ENCODE peak calls at places on chromosomes 12 and 14, in five cellular contexts. F, L, M, P and Q are unnamed samples.

GRCh38 chr14:66601932-66602578 is 94.1 kb downstream of the GPHN start:
- DNase-seq in F (no peak), L (no peak), M (peak), P (no peak), Q (no peak)

GRCh38 chr12:93020225-93020997 is 91.3 kb upstream of the EEA1 start:
- DNase-seq in F (no peak), L (no peak), M (no peak), P (no peak), Q (no peak)

GRCh38 chr12:20395791-20396550 is 27.6 kb downstream of the PDE3A start:
- DNase-seq in F (no peak), L (no peak), M (no peak), P (no peak), Q (no peak)

GRCh38 chr14:80901813-80902212 is 39.7 kb downstream of the CEP128 start:
- DNase-seq in F (no peak), L (no peak), M (no peak), P (no peak), Q (no peak)

GRCh38 chr12:108152179-108152538 is 23.1 kb downstream of the WSCD2 start:
- DNase-seq in F (no peak), L (no peak), M (no peak), P (no peak), Q (no peak)

GRCh38 chr12:101001669-101002068 is 207.1 kb downstream of the ANO4 start:
- DNase-seq in F (no peak), L (no peak), M (peak), P (no peak), Q (no peak)

GRCh38 chr12:46430340-46430948 is 57.9 kb upstream of the SLC38A2 start:
- DNase-seq in F (no peak), L (no peak), M (peak), P (peak), Q (peak)

GRCh38 chr12:47801170-47801903 is 18.4 kb downstream of the HDAC7 start:
- DNase-seq in F (no peak), L (no peak), M (no peak), P (no peak), Q (no peak)

GRCh38 chr12:62250671-62251608 is 9.3 kb upstream of the USP15 start:
- DNase-seq in F (no peak), L (no peak), M (peak), P (no peak), Q (no peak)

GRCh38 chr12:49465132-49465531 is 73.7 kb upstream of the KCNH3 start:
- DNase-seq in F (no peak), L (no peak), M (no peak), P (no peak), Q (no peak)

GRCh38 chr14:29741909-29742401 is 185.7 kb downstream of the PRKD1 start:
- DNase-seq in F (no peak), L (no peak), M (no peak), P (peak), Q (peak)

GRCh38 chr14:95741051-95741490 is 27.1 kb upstream of the TCL1A start:
- DNase-seq in F (no peak), L (no peak), M (no peak), P (no peak), Q (no peak)

GRCh38 chr14:100608586-100609330 is 21.5 kb upstream of the BEGAIN start:
- DNase-seq in F (no peak), L (no peak), M (no peak), P (no peak), Q (no peak)